ENCODE peak calls at places on chromosome 20, in eight cellular contexts. A is progenitor cell of endocrine pancreas, Q is endothelial cell, Z is dorsolateral prefrontal cortex, J is HFFc6, N is RWPE1, I is omental fat pad, U is psoas muscle. T is an unnamed sample.
A peak's percentile ranks its signal among the peaks of the same experiment; 100 is the strongest.

GRCh38 chr20:52484438-52484837 is 292.9 kb upstream of the ZFP64 start:
- DNase-seq in A (no peak), Q (no peak), Z (no peak), J (peak; percentile 1), N (peak; percentile 81), I (no peak), U (no peak), T (no peak)

GRCh38 chr20:9038791-9039190 is 30.1 kb upstream of the PLCB4 start:
- DNase-seq in A (no peak), Q (no peak), Z (no peak), J (peak; percentile 33), N (no peak), I (no peak), U (no peak), T (no peak)

GRCh38 chr20:9130407-9130995 is 61.6 kb downstream of the PLCB4 start:
- DNase-seq in A (no peak), Q (no peak), Z (no peak), J (peak; percentile 9), N (no peak), I (no peak), U (no peak), T (no peak)

GRCh38 chr20:63942250-63943006 is 13.8 kb downstream of the UCKL1 start:
- DNase-seq in A (no peak), Q (peak; percentile 53), Z (no peak), J (no peak), N (peak; percentile 79), I (no peak), U (peak; percentile 35), T (peak; percentile 72)

GRCh38 chr20:906703-907102 is 9.4 kb downstream of the ANGPT4 start:
- DNase-seq in A (no peak), Q (no peak), Z (no peak), J (no peak), N (no peak), I (no peak), U (peak; percentile 32), T (no peak)

GRCh38 chr20:20505554-20505953 is 137.7 kb downstream of the INSM1 start:
- DNase-seq in A (no peak), Q (no peak), Z (no peak), J (no peak), N (no peak), I (no peak), U (no peak), T (peak; percentile 44)

GRCh38 chr20:31704225-31705119 is 18.2 kb downstream of the BCL2L1 start:
- DNase-seq in A (peak; percentile 71), Q (peak; percentile 53), Z (no peak), J (peak; percentile 25), N (peak; percentile 97), I (no peak), U (no peak), T (no peak)

GRCh38 chr20:63066506-63067265 is 59.9 kb upstream of the BHLHE23 start:
- DNase-seq in A (no peak), Q (no peak), Z (peak; percentile 26), J (no peak), N (no peak), I (no peak), U (no peak), T (no peak)

DNA sequence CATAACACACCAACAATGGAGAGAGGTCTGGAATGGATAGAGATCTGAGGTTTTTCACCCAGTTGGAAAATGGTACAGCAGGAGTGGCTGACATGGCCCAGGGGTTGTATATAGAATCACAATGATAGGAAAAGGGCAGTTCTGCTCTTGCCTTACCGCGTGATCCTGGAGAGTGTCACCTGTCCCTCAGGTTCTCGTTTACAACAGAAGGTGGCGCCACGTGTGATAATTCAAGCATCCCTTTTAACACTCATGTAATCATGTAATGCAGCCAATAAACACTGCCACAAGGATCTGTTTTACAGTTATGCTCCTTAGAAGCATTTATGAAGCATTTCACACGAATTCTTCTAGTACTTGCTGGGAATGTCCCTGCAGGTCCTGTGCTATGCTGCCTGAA is 12.9 kb upstream of the WFDC2 start:
- DNase-seq in A (no peak), Q (peak; percentile 60), Z (no peak), J (no peak), N (no peak), I (no peak), U (no peak), T (peak; percentile 36)
- TF ChIP-seq CTCF in A (peak; percentile 61), Q (peak; percentile 23), Z (no peak), J (peak; percentile 46), N (no peak), I (no peak), U (peak; percentile 21), T (no peak)

GRCh38 chr20:6819599-6819998 is 52.1 kb downstream of the BMP2 start:
- DNase-seq in A (no peak), Q (no peak), Z (no peak), J (no peak), N (peak; percentile 42), I (no peak), U (no peak), T (no peak)
- TF ChIP-seq CTCF in A (peak; percentile 32), Q (no peak), Z (no peak), J (no peak), N (peak; percentile 17), I (no peak), U (no peak), T (no peak)

DNA sequence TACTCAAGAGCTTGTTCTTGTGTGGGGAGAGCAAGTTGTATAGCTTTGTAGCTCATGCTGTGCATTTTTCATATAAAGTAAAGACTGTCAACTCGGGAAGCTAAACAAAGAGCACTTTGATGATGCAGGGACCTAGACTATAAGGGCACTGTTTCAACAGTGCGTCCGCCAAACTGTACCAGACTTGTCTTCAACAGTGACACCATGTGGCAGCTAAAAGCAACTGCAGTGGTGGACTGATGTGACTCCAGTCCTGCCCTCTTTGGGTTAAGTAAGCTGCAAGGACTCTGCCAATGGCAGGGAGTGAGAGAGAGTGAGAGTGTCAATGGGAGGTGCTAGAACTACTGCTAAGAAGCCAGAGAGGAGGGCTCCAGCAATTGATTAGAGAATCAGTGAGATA is 48.1 kb upstream of the MC3R start:
- DNase-seq in A (no peak), Q (no peak), Z (no peak), J (no peak), N (no peak), I (no peak), U (no peak), T (no peak)
- TF ChIP-seq CTCF in A (no peak), Q (peak; percentile 51), Z (no peak), J (peak; percentile 63), N (peak; percentile 32), I (no peak), U (no peak), T (no peak)

GRCh38 chr20:23889775-23890187 is 10.2 kb upstream of the CST5 start:
- DNase-seq in A (peak; percentile 66), Q (peak; percentile 70), Z (peak; percentile 80), J (peak; percentile 47), N (peak; percentile 32), I (no peak), U (peak; percentile 29), T (no peak)
- TF ChIP-seq CTCF in A (peak; percentile 92), Q (peak; percentile 82), Z (peak; percentile 29), J (peak; percentile 88), N (peak; percentile 65), I (no peak), U (peak; percentile 52), T (peak; percentile 67)

GRCh38 chr20:61529354-61529753 is 277.3 kb downstream of the CDH4 start:
- DNase-seq in A (no peak), Q (no peak), Z (peak; percentile 5), J (no peak), N (peak; percentile 63), I (no peak), U (no peak), T (no peak)
- TF ChIP-seq CTCF in A (no peak), Q (no peak), Z (no peak), J (no peak), N (no peak), I (no peak), U (no peak), T (no peak)

DNA sequence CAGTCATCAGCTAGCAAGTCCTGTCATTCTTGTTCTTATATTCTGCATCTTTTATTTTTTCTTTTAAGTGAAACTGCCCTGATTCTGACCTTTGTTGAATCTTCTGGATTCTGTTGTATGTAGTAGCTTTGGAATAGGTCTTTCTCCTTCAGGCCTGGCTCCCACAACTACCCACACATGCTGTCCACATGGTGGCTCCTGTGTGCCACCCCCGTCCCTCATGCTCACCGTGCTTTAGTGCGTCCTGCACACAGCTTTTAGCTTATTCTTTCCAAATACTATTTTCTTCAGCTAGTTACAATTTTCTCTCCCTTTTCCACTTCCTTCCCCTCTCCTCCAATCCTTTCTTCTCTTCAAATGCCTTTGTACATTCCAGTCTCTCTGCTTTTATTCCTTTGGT is 61.8 kb downstream of the CTNNBL1 start:
- DNase-seq in A (no peak), Q (no peak), Z (peak; percentile 60), J (no peak), N (no peak), I (no peak), U (no peak), T (no peak)
- TF ChIP-seq CTCF in A (peak; percentile 34), Q (no peak), Z (no peak), J (peak; percentile 45), N (no peak), I (no peak), U (peak; percentile 53), T (no peak)

DNA sequence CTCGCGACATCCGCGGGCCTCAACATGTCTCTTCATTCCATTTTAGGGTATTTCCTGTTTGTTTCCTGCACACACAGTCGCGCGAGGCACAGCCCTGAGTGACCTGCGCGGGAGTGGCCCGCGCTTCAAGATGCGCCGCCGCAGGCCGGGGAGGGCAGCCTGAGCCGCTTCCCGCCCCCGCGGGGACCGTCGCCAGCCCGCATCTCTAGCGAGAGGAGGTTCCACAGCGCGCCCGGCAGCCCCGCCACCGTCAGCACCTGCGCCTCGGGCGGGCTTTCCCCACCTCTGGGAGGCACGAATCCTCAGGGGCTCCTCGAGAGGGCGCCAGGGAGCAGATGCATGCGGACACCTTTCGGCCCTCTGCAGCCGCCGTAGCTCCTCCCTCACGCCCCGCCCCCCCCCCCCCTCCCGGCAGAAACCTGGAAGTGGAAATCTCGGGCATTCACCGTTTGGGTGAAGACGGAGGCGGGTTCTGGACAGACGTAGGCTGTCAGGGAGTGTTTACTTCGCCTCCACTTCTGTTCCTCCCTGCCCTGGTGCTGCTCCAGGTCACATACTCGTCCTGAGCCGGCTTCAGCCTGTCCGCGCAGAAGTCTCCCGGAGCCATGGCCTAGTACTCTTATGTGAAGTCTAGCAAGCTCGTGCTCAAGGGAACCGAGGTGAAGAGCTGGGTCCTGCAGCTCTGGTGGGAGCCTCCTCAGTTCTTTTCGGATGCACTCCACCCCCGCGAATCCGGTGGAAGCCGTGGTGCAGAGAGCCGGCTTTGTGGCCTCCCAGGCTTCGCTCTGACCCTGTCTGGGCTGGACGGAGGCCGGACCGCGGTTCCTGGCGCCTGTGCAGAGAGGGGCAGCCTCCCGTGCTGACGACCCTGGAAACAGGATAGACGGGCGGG is 880.5 kb upstream of the DEFB115 start:
- DNase-seq in A (no peak), Q (peak; percentile 92), Z (peak; percentile 87), J (peak; percentile 71), N (peak; percentile 66), I (peak; percentile 40), U (peak; percentile 79), T (peak; percentile 76)
- TF ChIP-seq CTCF in A (no peak), Q (peak; percentile 73), Z (peak; percentile 62), J (peak; percentile 85), N (peak; percentile 35), I (no peak), U (peak; percentile 54), T (no peak)

T was measured in GM13976.